ENCODE peak calls at places on chromosomes 6 and 20, in ten cellular contexts. One of them, this sample, is unnamed.

GRCh38 chr20:22308934-22309333 is 275.4 kb downstream of the FOXA2 start:
- DNase-seq in T follicular helper cell: no peak
- DNase-seq in A549: no peak
- DNase-seq in dorsolateral prefrontal cortex: no peak
- DNase-seq in midbrain: no peak
- DNase-seq in germinal center: no peak
- DNase-seq in astrocyte of the cerebellum: no peak
- DNase-seq in hypothalamus: no peak
- DNase-seq in NCI-H1417 treated with DMSO at 0.1 percent for 48 hours: no peak
- DNase-seq in activated naive CD8-positive, alpha-beta T cell treated with anti-CD3 and anti-CD28 coated beads, Interleukin-2, amount 50 U/mL, for 24 hours: no peak
- DNase-seq in this sample: no peak

GRCh38 chr20:49572857-49573256 is 4.9 kb upstream of the PTGIS start:
- DNase-seq in NCI-H1417 treated with DMSO at 0.1 percent for 48 hours: no peak
- DNase-seq in A549: no peak
- DNase-seq in midbrain: no peak
- DNase-seq in astrocyte of the cerebellum: no peak
- DNase-seq in dorsolateral prefrontal cortex: no peak
- DNase-seq in germinal center: no peak
- DNase-seq in T follicular helper cell: no peak
- DNase-seq in hypothalamus: no peak
- DNase-seq in activated naive CD8-positive, alpha-beta T cell treated with anti-CD3 and anti-CD28 coated beads, Interleukin-2, amount 50 U/mL, for 24 hours: no peak
- DNase-seq in this sample: no peak

GRCh38 chr6:84763397-84764331 is 734 bp downstream of the TBX18 start:
- DNase-seq in dorsolateral prefrontal cortex: no peak
- DNase-seq in germinal center: no peak
- DNase-seq in midbrain: no peak
- DNase-seq in T follicular helper cell: no peak
- DNase-seq in astrocyte of the cerebellum: no peak
- DNase-seq in activated naive CD8-positive, alpha-beta T cell treated with anti-CD3 and anti-CD28 coated beads, Interleukin-2, amount 50 U/mL, for 24 hours: no peak
- DNase-seq in hypothalamus: no peak
- DNase-seq in NCI-H1417 treated with DMSO at 0.1 percent for 48 hours: no peak
- DNase-seq in A549: peak
- DNase-seq in this sample: peak

GRCh38 chr20:43761396-43762340 is 34.9 kb upstream of the GTSF1L start:
- DNase-seq in germinal center: no peak
- DNase-seq in NCI-H1417 treated with DMSO at 0.1 percent for 48 hours: no peak
- DNase-seq in astrocyte of the cerebellum: no peak
- DNase-seq in T follicular helper cell: no peak
- DNase-seq in midbrain: no peak
- DNase-seq in dorsolateral prefrontal cortex: no peak
- DNase-seq in activated naive CD8-positive, alpha-beta T cell treated with anti-CD3 and anti-CD28 coated beads, Interleukin-2, amount 50 U/mL, for 24 hours: no peak
- DNase-seq in hypothalamus: no peak
- DNase-seq in A549: no peak
- DNase-seq in this sample: no peak

GRCh38 chr20:49713779-49714712 is at the start of gene B4GALT5:
- DNase-seq in A549: peak
- DNase-seq in hypothalamus: peak
- DNase-seq in T follicular helper cell: peak
- DNase-seq in astrocyte of the cerebellum: peak
- DNase-seq in activated naive CD8-positive, alpha-beta T cell treated with anti-CD3 and anti-CD28 coated beads, Interleukin-2, amount 50 U/mL, for 24 hours: peak
- DNase-seq in NCI-H1417 treated with DMSO at 0.1 percent for 48 hours: peak
- DNase-seq in midbrain: peak
- DNase-seq in dorsolateral prefrontal cortex: peak
- DNase-seq in germinal center: peak
- DNase-seq in this sample: peak

GRCh38 chr6:170074907-170075306 is 216.0 kb downstream of the DLL1 start:
- DNase-seq in astrocyte of the cerebellum: no peak
- DNase-seq in T follicular helper cell: no peak
- DNase-seq in dorsolateral prefrontal cortex: no peak
- DNase-seq in hypothalamus: no peak
- DNase-seq in midbrain: no peak
- DNase-seq in germinal center: no peak
- DNase-seq in A549: no peak
- DNase-seq in activated naive CD8-positive, alpha-beta T cell treated with anti-CD3 and anti-CD28 coated beads, Interleukin-2, amount 50 U/mL, for 24 hours: no peak
- DNase-seq in NCI-H1417 treated with DMSO at 0.1 percent for 48 hours: no peak
- DNase-seq in this sample: no peak

GRCh38 chr6:144479991-144480390 is 194.9 kb downstream of the UTRN start:
- DNase-seq in A549: no peak
- DNase-seq in activated naive CD8-positive, alpha-beta T cell treated with anti-CD3 and anti-CD28 coated beads, Interleukin-2, amount 50 U/mL, for 24 hours: no peak
- DNase-seq in germinal center: no peak
- DNase-seq in dorsolateral prefrontal cortex: no peak
- DNase-seq in hypothalamus: no peak
- DNase-seq in NCI-H1417 treated with DMSO at 0.1 percent for 48 hours: no peak
- DNase-seq in T follicular helper cell: no peak
- DNase-seq in astrocyte of the cerebellum: no peak
- DNase-seq in midbrain: peak
- DNase-seq in this sample: no peak

GRCh38 chr6:42043787-42044475 is 6.4 kb upstream of the TAF8 start:
- DNase-seq in germinal center: peak
- DNase-seq in hypothalamus: peak
- DNase-seq in activated naive CD8-positive, alpha-beta T cell treated with anti-CD3 and anti-CD28 coated beads, Interleukin-2, amount 50 U/mL, for 24 hours: peak
- DNase-seq in midbrain: peak
- DNase-seq in astrocyte of the cerebellum: no peak
- DNase-seq in T follicular helper cell: peak
- DNase-seq in A549: peak
- DNase-seq in dorsolateral prefrontal cortex: peak
- DNase-seq in NCI-H1417 treated with DMSO at 0.1 percent for 48 hours: peak
- DNase-seq in this sample: peak

GRCh38 chr6:148035763-148036390 is 306.8 kb upstream of the SASH1 start:
- DNase-seq in dorsolateral prefrontal cortex: no peak
- DNase-seq in T follicular helper cell: no peak
- DNase-seq in midbrain: no peak
- DNase-seq in activated naive CD8-positive, alpha-beta T cell treated with anti-CD3 and anti-CD28 coated beads, Interleukin-2, amount 50 U/mL, for 24 hours: no peak
- DNase-seq in A549: no peak
- DNase-seq in astrocyte of the cerebellum: no peak
- DNase-seq in NCI-H1417 treated with DMSO at 0.1 percent for 48 hours: no peak
- DNase-seq in hypothalamus: no peak
- DNase-seq in germinal center: no peak
- DNase-seq in this sample: no peak

GRCh38 chr20:47099749-47100515 is 205.3 kb downstream of the EYA2 start:
- DNase-seq in A549: no peak
- DNase-seq in T follicular helper cell: no peak
- DNase-seq in NCI-H1417 treated with DMSO at 0.1 percent for 48 hours: no peak
- DNase-seq in dorsolateral prefrontal cortex: no peak
- DNase-seq in midbrain: no peak
- DNase-seq in hypothalamus: no peak
- DNase-seq in activated naive CD8-positive, alpha-beta T cell treated with anti-CD3 and anti-CD28 coated beads, Interleukin-2, amount 50 U/mL, for 24 hours: no peak
- DNase-seq in astrocyte of the cerebellum: no peak
- DNase-seq in germinal center: no peak
- DNase-seq in this sample: no peak

GRCh38 chr20:25489221-25489863 is 81.9 kb downstream of the GINS1 start:
- DNase-seq in dorsolateral prefrontal cortex: no peak
- DNase-seq in NCI-H1417 treated with DMSO at 0.1 percent for 48 hours: no peak
- DNase-seq in activated naive CD8-positive, alpha-beta T cell treated with anti-CD3 and anti-CD28 coated beads, Interleukin-2, amount 50 U/mL, for 24 hours: no peak
- DNase-seq in T follicular helper cell: no peak
- DNase-seq in germinal center: no peak
- DNase-seq in astrocyte of the cerebellum: no peak
- DNase-seq in A549: no peak
- DNase-seq in midbrain: no peak
- DNase-seq in hypothalamus: no peak
- DNase-seq in this sample: no peak